ENCODE peak calls at places on chromosomes 3 and 15, in ten cellular contexts. L, N, Z, Y, F, E, A, D, I and S are unnamed samples.

GRCh38 chr15:37096878-37097568 is 3.3 kb downstream of the MEIS2 start:
- DNase-seq in L (no peak), N (no peak), Z (no peak), Y (peak), F (no peak), E (no peak), A (peak), D (no peak), I (no peak), S (no peak)

GRCh38 chr3:146020969-146021368 is 140.0 kb downstream of the PLOD2 start:
- DNase-seq in L (no peak), N (peak), Z (no peak), Y (no peak), F (no peak), E (no peak), A (no peak), D (no peak), I (no peak), S (no peak)

GRCh38 chr15:77532067-77532710 is 100.5 kb downstream of the LINGO1 start:
- DNase-seq in L (no peak), N (no peak), Z (no peak), Y (no peak), F (no peak), E (peak), A (no peak), D (no peak), I (no peak), S (no peak)

GRCh38 chr3:13525827-13526625 is 22.9 kb upstream of the FBLN2 start:
- DNase-seq in L (peak), N (no peak), Z (no peak), Y (peak), F (no peak), E (no peak), A (no peak), D (no peak), I (no peak), S (no peak)

GRCh38 chr15:52789008-52789600 is 1.0 kb downstream of the ONECUT1 start:
- DNase-seq in L (no peak), N (no peak), Z (no peak), Y (no peak), F (no peak), E (no peak), A (no peak), D (no peak), I (no peak), S (no peak)

GRCh38 chr3:45682311-45682710 is 6.9 kb upstream of the SACM1L start:
- DNase-seq in L (no peak), N (no peak), Z (no peak), Y (peak), F (no peak), E (no peak), A (peak), D (no peak), I (no peak), S (no peak)

GRCh38 chr3:46656778-46657556 is 36.5 kb downstream of the ALS2CL start:
- DNase-seq in L (no peak), N (peak), Z (no peak), Y (peak), F (no peak), E (no peak), A (no peak), D (no peak), I (no peak), S (no peak)

GRCh38 chr15:45136378-45136764 is 6.6 kb downstream of the DUOX1 start:
- DNase-seq in L (no peak), N (no peak), Z (no peak), Y (no peak), F (no peak), E (no peak), A (no peak), D (no peak), I (no peak), S (no peak)

GRCh38 chr3:179168933-179169332 is 20.8 kb downstream of the PIK3CA start:
- DNase-seq in L (no peak), N (no peak), Z (no peak), Y (no peak), F (no peak), E (no peak), A (no peak), D (no peak), I (no peak), S (no peak)

GRCh38 chr3:185630182-185630622 is 44.1 kb downstream of the SENP2 start:
- DNase-seq in L (peak), N (peak), Z (peak), Y (peak), F (no peak), E (no peak), A (no peak), D (no peak), I (no peak), S (no peak)

GRCh38 chr15:38842991-38843610 is 278.5 kb upstream of the RASGRP1 start:
- DNase-seq in L (no peak), N (no peak), Z (peak), Y (peak), F (no peak), E (no peak), A (no peak), D (no peak), I (no peak), S (no peak)

GRCh38 chr3:152399374-152399773 is 130.6 kb downstream of the MBNL1 start:
- DNase-seq in L (no peak), N (peak), Z (peak), Y (peak), F (no peak), E (no peak), A (no peak), D (no peak), I (no peak), S (no peak)

GRCh38 chr3:127209840-127210653 is 17.1 kb downstream of the PRR23E start:
- DNase-seq in L (no peak), N (no peak), Z (no peak), Y (no peak), F (no peak), E (peak), A (peak), D (no peak), I (no peak), S (no peak)

GRCh38 chr3:38111201-38111600 is 25.7 kb downstream of the ACAA1 start:
- DNase-seq in L (no peak), N (no peak), Z (no peak), Y (no peak), F (no peak), E (no peak), A (no peak), D (no peak), I (no peak), S (no peak)

GRCh38 chr15:69910511-69910910 is 187.2 kb downstream of the TLE3 start:
- DNase-seq in L (no peak), N (no peak), Z (no peak), Y (no peak), F (no peak), E (peak), A (no peak), D (no peak), I (no peak), S (no peak)

GRCh38 chr3:32404714-32405113 is 13.1 kb downstream of the CMTM7 start:
- DNase-seq in L (no peak), N (no peak), Z (no peak), Y (no peak), F (no peak), E (no peak), A (no peak), D (no peak), I (no peak), S (no peak)

GRCh38 chr3:77186728-77187127 is 146.8 kb downstream of the ROBO2 start:
- DNase-seq in L (no peak), N (peak), Z (no peak), Y (peak), F (no peak), E (no peak), A (no peak), D (peak), I (no peak), S (peak)

GRCh38 chr3:104460477-104461406 is 906.0 kb upstream of the ALCAM start:
- DNase-seq in L (no peak), N (peak), Z (peak), Y (no peak), F (no peak), E (no peak), A (no peak), D (no peak), I (no peak), S (peak)

GRCh38 chr3:125165189-125165947 is 47.2 kb downstream of the SLC12A8 start:
- DNase-seq in L (peak), N (peak), Z (peak), Y (peak), F (no peak), E (no peak), A (peak), D (no peak), I (peak), S (no peak)

GRCh38 chr3:125161607-125162219 is 50.8 kb downstream of the SLC12A8 start:
- DNase-seq in L (peak), N (no peak), Z (no peak), Y (peak), F (no peak), E (no peak), A (no peak), D (no peak), I (no peak), S (no peak)

GRCh38 chr3:125166581-125166980 is 46.0 kb downstream of the SLC12A8 start:
- DNase-seq in L (no peak), N (no peak), Z (no peak), Y (peak), F (no peak), E (no peak), A (no peak), D (no peak), I (no peak), S (no peak)

GRCh38 chr3:125165948-125166553 is 46.5 kb downstream of the SLC12A8 start:
- DNase-seq in L (no peak), N (no peak), Z (no peak), Y (no peak), F (no peak), E (no peak), A (no peak), D (no peak), I (no peak), S (no peak)

DNA sequence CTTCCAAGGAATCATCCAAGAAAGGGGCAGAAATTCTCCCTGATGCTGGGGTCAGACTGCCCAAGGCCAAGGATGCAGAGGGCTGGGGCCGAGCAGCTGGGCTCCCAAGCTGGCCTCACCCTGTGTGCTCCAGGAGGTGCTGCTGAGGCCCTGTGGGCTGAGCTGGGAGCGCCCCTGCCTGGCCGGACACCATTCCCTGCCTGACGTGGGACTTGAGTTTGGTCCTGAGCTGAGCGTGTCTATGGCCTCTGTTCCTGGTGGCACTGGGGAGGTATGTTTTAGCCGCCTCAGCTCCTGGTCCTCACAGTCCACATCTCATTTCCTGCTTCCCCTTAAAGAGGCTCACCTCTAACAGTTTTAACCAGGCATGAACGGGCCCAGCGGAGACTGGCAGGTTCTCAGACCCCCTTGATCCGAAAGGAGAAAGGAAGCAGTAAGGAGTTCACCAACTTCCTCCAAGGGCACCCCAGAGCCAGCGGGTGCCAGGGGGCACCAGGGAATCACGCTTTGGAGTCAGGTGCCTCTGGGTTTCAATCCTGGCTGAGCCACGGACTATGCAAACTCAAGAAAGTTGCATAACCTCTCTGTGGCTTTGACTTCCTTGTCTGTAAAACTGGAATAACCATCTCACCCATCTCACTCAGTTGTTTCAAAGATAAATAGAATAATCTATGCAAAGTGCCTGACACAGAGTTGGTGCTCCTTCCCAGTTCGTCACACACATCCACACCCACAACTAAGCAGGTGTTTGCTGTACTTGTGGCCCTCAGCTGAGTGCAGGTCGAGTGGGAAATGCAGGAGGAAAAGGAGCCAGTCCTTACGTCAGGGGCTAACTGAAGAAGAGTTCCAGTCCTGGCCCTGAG is 48.6 kb downstream of the SLC12A8 start:
- DNase-seq in L (no peak), N (peak), Z (no peak), Y (no peak), F (no peak), E (no peak), A (no peak), D (no peak), I (no peak), S (no peak)
- TF ChIP-seq CTCF in L (peak), N (peak), Z (peak), Y (no peak), F (no peak), E (no peak), A (peak), D (peak), I (no peak), S (peak)

GRCh38 chr15:76465728-76466127 is 129.2 kb downstream of the ISL2 start:
- DNase-seq in L (no peak), N (no peak), Z (no peak), Y (no peak), F (no peak), E (no peak), A (no peak), D (no peak), I (no peak), S (no peak)

GRCh38 chr15:76468722-76469121 is 132.1 kb downstream of the ISL2 start:
- DNase-seq in L (no peak), N (no peak), Z (no peak), Y (no peak), F (no peak), E (no peak), A (no peak), D (no peak), I (no peak), S (no peak)

GRCh38 chr15:76467136-76467535 is 130.6 kb downstream of the ISL2 start:
- DNase-seq in L (no peak), N (no peak), Z (peak), Y (no peak), F (no peak), E (no peak), A (no peak), D (no peak), I (no peak), S (no peak)

DNA sequence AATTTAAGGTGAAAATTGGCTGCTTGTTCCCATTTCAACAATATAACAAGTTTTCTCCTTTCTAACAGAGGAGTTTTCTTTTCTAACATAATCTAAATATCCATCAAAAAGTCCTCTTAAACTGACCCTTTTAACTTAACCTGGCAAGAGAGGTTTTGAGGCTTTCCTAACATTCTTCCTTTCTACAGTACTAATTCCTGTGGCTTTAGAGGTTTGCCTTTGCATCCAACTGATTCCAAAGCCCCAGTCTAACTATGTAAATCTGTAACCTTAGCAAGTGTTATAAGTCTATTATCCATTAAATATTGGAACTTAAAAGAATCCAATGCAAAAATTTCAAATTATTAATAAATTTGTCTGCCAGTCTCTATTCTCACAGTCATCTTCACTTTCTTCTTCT is 134.1 kb downstream of the ISL2 start:
- DNase-seq in L (no peak), N (no peak), Z (peak), Y (peak), F (no peak), E (no peak), A (no peak), D (no peak), I (no peak), S (no peak)
- TF ChIP-seq CTCF in L (no peak), N (no peak), Z (no peak), Y (no peak), F (no peak), E (no peak), A (no peak), D (no peak), I (no peak), S (no peak)

GRCh38 chr15:74799255-74799842 is 13.3 kb upstream of the LMAN1L start:
- DNase-seq in L (no peak), N (no peak), Z (no peak), Y (no peak), F (no peak), E (no peak), A (no peak), D (no peak), I (no peak), S (no peak)
- TF ChIP-seq CTCF in L (no peak), N (no peak), Z (no peak), Y (no peak), F (no peak), E (no peak), A (no peak), D (no peak), I (no peak), S (no peak)

GRCh38 chr3:41224120-41224806 is 25.0 kb downstream of the CTNNB1 start:
- DNase-seq in L (no peak), N (peak), Z (peak), Y (peak), F (no peak), E (peak), A (no peak), D (no peak), I (no peak), S (peak)
- TF ChIP-seq CTCF in L (peak), N (no peak), Z (no peak), Y (no peak), F (no peak), E (peak), A (no peak), D (no peak), I (no peak), S (no peak)

DNA sequence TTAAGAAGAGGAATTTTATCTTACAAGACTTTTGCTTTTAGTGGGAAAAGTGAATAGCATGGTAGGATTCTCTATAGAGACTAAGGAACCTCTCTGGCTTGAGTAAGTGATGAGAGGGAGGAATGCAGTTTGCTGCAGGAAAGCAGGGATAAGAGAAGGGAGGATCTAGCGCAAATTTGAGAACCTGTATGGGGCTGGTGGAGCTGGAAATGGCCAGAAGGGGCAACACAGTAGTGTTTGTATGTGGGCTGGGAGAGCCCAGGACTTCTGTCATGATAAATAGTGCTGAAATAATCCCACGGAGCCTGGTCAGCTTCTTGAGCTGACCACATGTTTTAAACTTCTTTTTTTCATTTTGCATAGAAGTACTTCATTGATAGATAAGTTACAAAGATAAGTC is 11.1 kb upstream of the SHC4 start:
- DNase-seq in L (no peak), N (no peak), Z (no peak), Y (no peak), F (no peak), E (no peak), A (peak), D (no peak), I (no peak), S (no peak)
- TF ChIP-seq CTCF in L (no peak), N (no peak), Z (no peak), Y (no peak), F (no peak), E (no peak), A (peak), D (no peak), I (no peak), S (peak)

DNA sequence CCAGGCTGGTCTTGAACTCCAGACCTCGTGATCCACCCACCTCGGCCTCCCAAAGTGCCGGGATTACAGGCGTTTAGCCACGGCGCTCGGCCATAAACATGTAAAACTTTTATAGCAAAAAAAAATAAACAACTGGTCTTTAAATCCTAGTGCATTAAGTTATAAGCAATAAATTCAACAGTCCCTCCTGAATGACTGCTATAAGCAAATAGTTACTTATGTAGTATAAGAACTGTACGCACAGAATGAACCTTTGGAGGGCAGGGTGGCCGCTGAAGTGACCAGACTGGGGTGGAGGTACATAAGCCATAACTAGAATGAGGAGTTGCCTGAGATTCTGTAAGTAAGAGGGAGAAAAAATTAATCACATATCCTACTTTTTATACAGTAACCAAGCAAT is 12.6 kb downstream of the CCDC14 start:
- DNase-seq in L (no peak), N (no peak), Z (no peak), Y (no peak), F (no peak), E (no peak), A (no peak), D (no peak), I (no peak), S (no peak)
- TF ChIP-seq CTCF in L (no peak), N (no peak), Z (no peak), Y (no peak), F (no peak), E (no peak), A (no peak), D (no peak), I (no peak), S (no peak)